ENCODE peak calls at places on chromosomes 12 and 14, in seven cellular contexts. One of them, this sample, is unnamed.

GRCh38 chr14:74176404-74176788 is 62.9 kb upstream of the VSX2 start:
- DNase-seq in CD4-positive, alpha-beta T cell: no peak
- DNase-seq in neural progenitor cell: no peak
- DNase-seq in body of pancreas: no peak
- DNase-seq in PC-9: no peak
- DNase-seq in heart left ventricle: no peak
- DNase-seq in heart right ventricle: no peak
- DNase-seq in this sample: no peak

GRCh38 chr14:102431751-102432150 is 69.0 kb downstream of the TECPR2 start:
- DNase-seq in CD4-positive, alpha-beta T cell: no peak
- DNase-seq in neural progenitor cell: no peak
- DNase-seq in body of pancreas: no peak
- DNase-seq in PC-9: no peak
- DNase-seq in heart left ventricle: no peak
- DNase-seq in heart right ventricle: no peak
- DNase-seq in this sample: no peak

GRCh38 chr12:60112063-60112462 is 516.2 kb downstream of the SLC16A7 start:
- DNase-seq in CD4-positive, alpha-beta T cell: no peak
- DNase-seq in neural progenitor cell: no peak
- DNase-seq in body of pancreas: no peak
- DNase-seq in PC-9: no peak
- DNase-seq in heart left ventricle: no peak
- DNase-seq in heart right ventricle: no peak
- DNase-seq in this sample: no peak

GRCh38 chr12:131209082-131210070 is 255.7 kb downstream of the ADGRD1 start:
- DNase-seq in CD4-positive, alpha-beta T cell: no peak
- DNase-seq in neural progenitor cell: no peak
- DNase-seq in body of pancreas: peak; percentile 4
- DNase-seq in PC-9: no peak
- DNase-seq in heart left ventricle: no peak
- DNase-seq in heart right ventricle: no peak
- DNase-seq in this sample: no peak

GRCh38 chr14:74391479-74391878 is 34.5 kb downstream of the SYNDIG1L start:
- DNase-seq in CD4-positive, alpha-beta T cell: no peak
- DNase-seq in neural progenitor cell: no peak
- DNase-seq in body of pancreas: no peak
- DNase-seq in PC-9: no peak
- DNase-seq in heart left ventricle: no peak
- DNase-seq in heart right ventricle: no peak
- DNase-seq in this sample: no peak

GRCh38 chr12:93151079-93151759 is 222.1 kb upstream of the EEA1 start:
- DNase-seq in CD4-positive, alpha-beta T cell: no peak
- DNase-seq in neural progenitor cell: no peak
- DNase-seq in body of pancreas: no peak
- DNase-seq in PC-9: no peak
- DNase-seq in heart left ventricle: no peak
- DNase-seq in heart right ventricle: no peak
- DNase-seq in this sample: no peak

GRCh38 chr12:123017753-123018152 is 37.3 kb downstream of the ARL6IP4 start:
- DNase-seq in CD4-positive, alpha-beta T cell: no peak
- DNase-seq in neural progenitor cell: no peak
- DNase-seq in body of pancreas: no peak
- DNase-seq in PC-9: no peak
- DNase-seq in heart left ventricle: no peak
- DNase-seq in heart right ventricle: no peak
- DNase-seq in this sample: no peak

GRCh38 chr14:63852271-63852816 is 460 bp upstream of the SYNE2 start:
- DNase-seq in CD4-positive, alpha-beta T cell: no peak
- DNase-seq in neural progenitor cell: no peak
- DNase-seq in body of pancreas: no peak
- DNase-seq in PC-9: no peak
- DNase-seq in heart left ventricle: no peak
- DNase-seq in heart right ventricle: no peak
- DNase-seq in this sample: peak; percentile 4

GRCh38 chr12:95805864-95806669 is 15.5 kb upstream of the NTN4 start:
- DNase-seq in CD4-positive, alpha-beta T cell: no peak
- DNase-seq in neural progenitor cell: no peak
- DNase-seq in body of pancreas: no peak
- DNase-seq in PC-9: peak; percentile 100
- DNase-seq in heart left ventricle: no peak
- DNase-seq in heart right ventricle: no peak
- DNase-seq in this sample: no peak

GRCh38 chr14:76948213-76948947 is 80.1 kb downstream of the IRF2BPL start:
- DNase-seq in CD4-positive, alpha-beta T cell: no peak
- DNase-seq in neural progenitor cell: no peak
- DNase-seq in body of pancreas: peak; percentile 66
- DNase-seq in PC-9: no peak
- DNase-seq in heart left ventricle: peak; percentile 36
- DNase-seq in heart right ventricle: no peak
- DNase-seq in this sample: no peak
- H3K27ac ChIP-seq in CD4-positive, alpha-beta T cell: no peak overlapping the region
- H3K27ac ChIP-seq in neural progenitor cell: no peak overlapping the region
- H3K27ac ChIP-seq in body of pancreas: peak overlapping the region; percentile 88
- H3K27ac ChIP-seq in PC-9: peak overlapping the region; percentile 93
- H3K27ac ChIP-seq in heart left ventricle: peak overlapping the region; percentile 85
- H3K27ac ChIP-seq in heart right ventricle: peak overlapping the region; percentile 84
- H3K27ac ChIP-seq in this sample: peak overlapping the region; percentile 69

DNA sequence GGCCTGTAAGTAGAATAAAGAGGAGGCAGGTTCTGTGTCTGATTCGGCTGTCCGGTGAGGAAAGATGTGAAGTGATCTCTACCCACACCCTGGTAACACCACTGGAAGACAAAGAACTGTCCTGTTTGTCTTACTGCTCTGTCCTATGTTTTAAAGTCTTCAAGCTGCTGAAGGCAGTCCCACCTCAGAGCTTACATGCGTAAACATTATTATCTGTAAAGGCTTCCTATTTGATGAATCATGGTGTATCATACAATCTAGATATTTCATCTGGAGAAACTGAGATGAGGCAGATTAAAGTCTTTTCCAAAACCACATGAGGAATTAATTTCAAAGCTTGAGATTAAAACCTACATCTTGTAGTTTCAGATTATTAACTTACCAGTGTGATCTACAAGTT is 427.6 kb downstream of the ZFP36L1 start:
- DNase-seq in CD4-positive, alpha-beta T cell: no peak
- DNase-seq in neural progenitor cell: no peak
- DNase-seq in body of pancreas: no peak
- DNase-seq in PC-9: peak; percentile 46
- DNase-seq in heart left ventricle: no peak
- DNase-seq in heart right ventricle: no peak
- DNase-seq in this sample: no peak
- H3K27ac ChIP-seq in CD4-positive, alpha-beta T cell: no peak overlapping the region
- H3K27ac ChIP-seq in neural progenitor cell: peak overlapping the region; percentile 98
- H3K27ac ChIP-seq in body of pancreas: no peak overlapping the region
- H3K27ac ChIP-seq in PC-9: peak overlapping the region; percentile 25
- H3K27ac ChIP-seq in heart left ventricle: peak overlapping the region; percentile 65
- H3K27ac ChIP-seq in heart right ventricle: peak overlapping the region; percentile 88
- H3K27ac ChIP-seq in this sample: peak overlapping the region; percentile 83

GRCh38 chr12:124851344-124851743 is 12.3 kb downstream of the SCARB1 start:
- DNase-seq in CD4-positive, alpha-beta T cell: no peak
- DNase-seq in neural progenitor cell: no peak
- DNase-seq in body of pancreas: no peak
- DNase-seq in PC-9: no peak
- DNase-seq in heart left ventricle: no peak
- DNase-seq in heart right ventricle: no peak
- DNase-seq in this sample: no peak
- H3K27ac ChIP-seq in CD4-positive, alpha-beta T cell: no peak overlapping the region
- H3K27ac ChIP-seq in neural progenitor cell: no peak overlapping the region
- H3K27ac ChIP-seq in body of pancreas: no peak overlapping the region
- H3K27ac ChIP-seq in PC-9: no peak overlapping the region
- H3K27ac ChIP-seq in heart left ventricle: no peak overlapping the region
- H3K27ac ChIP-seq in heart right ventricle: no peak overlapping the region
- H3K27ac ChIP-seq in this sample: no peak overlapping the region

GRCh38 chr12:68331500-68331868 is 678 bp downstream of the MDM1 start:
- DNase-seq in CD4-positive, alpha-beta T cell: no peak
- DNase-seq in neural progenitor cell: no peak
- DNase-seq in body of pancreas: no peak
- DNase-seq in PC-9: peak; percentile 44
- DNase-seq in heart left ventricle: no peak
- DNase-seq in heart right ventricle: no peak
- DNase-seq in this sample: no peak

GRCh38 chr12:68334136-68334535 is 2.0 kb upstream of the MDM1 start:
- DNase-seq in CD4-positive, alpha-beta T cell: no peak
- DNase-seq in neural progenitor cell: peak; percentile 36
- DNase-seq in body of pancreas: no peak
- DNase-seq in PC-9: no peak
- DNase-seq in heart left ventricle: peak; percentile 40
- DNase-seq in heart right ventricle: no peak
- DNase-seq in this sample: no peak

GRCh38 chr12:68331869-68332725 is at the start of gene MDM1:
- DNase-seq in CD4-positive, alpha-beta T cell: peak; percentile 93
- DNase-seq in neural progenitor cell: peak; percentile 100
- DNase-seq in body of pancreas: peak; percentile 98
- DNase-seq in PC-9: peak; percentile 94
- DNase-seq in heart left ventricle: peak; percentile 98
- DNase-seq in heart right ventricle: peak; percentile 99
- DNase-seq in this sample: peak; percentile 92

GRCh38 chr12:68335462-68335861 is 3.3 kb upstream of the MDM1 start:
- DNase-seq in CD4-positive, alpha-beta T cell: no peak
- DNase-seq in neural progenitor cell: no peak
- DNase-seq in body of pancreas: no peak
- DNase-seq in PC-9: no peak
- DNase-seq in heart left ventricle: no peak
- DNase-seq in heart right ventricle: no peak
- DNase-seq in this sample: no peak

DNA sequence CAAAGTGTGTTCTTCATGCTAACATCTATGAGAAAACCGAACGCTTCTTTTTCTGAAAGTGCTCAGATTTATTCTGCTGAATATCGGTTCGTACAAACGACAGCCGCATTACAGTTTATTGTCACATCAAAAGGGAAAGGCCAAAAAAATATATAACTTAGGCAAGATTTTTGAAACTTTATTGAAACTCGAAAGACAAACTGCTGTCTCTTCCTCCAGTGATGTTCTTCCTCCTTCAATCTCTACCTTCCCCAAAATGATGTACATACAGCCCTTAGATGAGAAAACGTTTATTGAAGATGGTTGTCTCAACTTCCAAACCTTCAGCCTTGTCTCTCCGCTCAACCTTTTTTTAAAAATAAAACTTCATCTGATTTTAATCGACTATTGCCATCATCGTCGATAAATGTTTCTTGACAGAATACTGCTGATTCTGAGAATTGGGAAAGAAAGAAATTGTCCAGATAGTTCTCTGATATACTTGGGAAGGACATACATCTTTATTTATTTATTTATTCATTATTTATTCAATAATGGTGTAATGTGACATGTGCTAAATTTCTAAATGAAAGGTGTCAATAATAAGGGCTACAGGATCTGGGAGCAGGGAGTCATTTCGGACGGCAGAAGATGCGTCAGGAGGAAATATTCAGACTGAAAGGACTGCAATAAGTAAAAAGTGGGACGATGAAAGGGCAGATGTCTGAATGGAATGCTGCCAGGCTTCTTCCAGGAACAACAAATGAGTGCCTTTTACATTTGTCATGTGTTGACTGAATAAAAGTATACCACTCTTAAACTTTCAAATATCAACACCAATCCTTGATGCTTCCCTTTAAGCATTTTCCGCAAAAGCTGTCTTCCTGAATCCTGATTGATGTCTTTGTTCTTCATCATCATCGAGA is 816 bp upstream of the MDM1 start:
- DNase-seq in CD4-positive, alpha-beta T cell: no peak
- DNase-seq in neural progenitor cell: no peak
- DNase-seq in body of pancreas: no peak
- DNase-seq in PC-9: no peak
- DNase-seq in heart left ventricle: no peak
- DNase-seq in heart right ventricle: no peak
- DNase-seq in this sample: no peak
- H3K27ac ChIP-seq in CD4-positive, alpha-beta T cell: peak overlapping the region; percentile 30
- H3K27ac ChIP-seq in neural progenitor cell: no peak overlapping the region
- H3K27ac ChIP-seq in body of pancreas: no peak overlapping the region
- H3K27ac ChIP-seq in PC-9: no peak overlapping the region
- H3K27ac ChIP-seq in heart left ventricle: peak overlapping the region; percentile 82
- H3K27ac ChIP-seq in heart right ventricle: peak overlapping the region; percentile 82
- H3K27ac ChIP-seq in this sample: peak overlapping the region; percentile 42

GRCh38 chr12:75635606-75636444 is 124.4 kb upstream of the KRR1 start:
- DNase-seq in CD4-positive, alpha-beta T cell: no peak
- DNase-seq in neural progenitor cell: no peak
- DNase-seq in body of pancreas: no peak
- DNase-seq in PC-9: peak; percentile 47
- DNase-seq in heart left ventricle: no peak
- DNase-seq in heart right ventricle: no peak
- DNase-seq in this sample: no peak

GRCh38 chr12:75636607-75637006 is 125.2 kb upstream of the KRR1 start:
- DNase-seq in CD4-positive, alpha-beta T cell: no peak
- DNase-seq in neural progenitor cell: no peak
- DNase-seq in body of pancreas: no peak
- DNase-seq in PC-9: no peak
- DNase-seq in heart left ventricle: no peak
- DNase-seq in heart right ventricle: no peak
- DNase-seq in this sample: no peak

GRCh38 chr12:75633789-75634188 is 122.4 kb upstream of the KRR1 start:
- DNase-seq in CD4-positive, alpha-beta T cell: no peak
- DNase-seq in neural progenitor cell: no peak
- DNase-seq in body of pancreas: no peak
- DNase-seq in PC-9: no peak
- DNase-seq in heart left ventricle: no peak
- DNase-seq in heart right ventricle: no peak
- DNase-seq in this sample: no peak

GRCh38 chr12:75632452-75632851 is 121.0 kb upstream of the KRR1 start:
- DNase-seq in CD4-positive, alpha-beta T cell: no peak
- DNase-seq in neural progenitor cell: peak; percentile 77
- DNase-seq in body of pancreas: no peak
- DNase-seq in PC-9: no peak
- DNase-seq in heart left ventricle: no peak
- DNase-seq in heart right ventricle: no peak
- DNase-seq in this sample: no peak

GRCh38 chr12:75634244-75635222 is 123.1 kb upstream of the KRR1 start:
- DNase-seq in CD4-positive, alpha-beta T cell: no peak
- DNase-seq in neural progenitor cell: no peak
- DNase-seq in body of pancreas: no peak
- DNase-seq in PC-9: no peak
- DNase-seq in heart left ventricle: no peak
- DNase-seq in heart right ventricle: no peak
- DNase-seq in this sample: no peak
- H3K27ac ChIP-seq in CD4-positive, alpha-beta T cell: no peak overlapping the region
- H3K27ac ChIP-seq in neural progenitor cell: peak overlapping the region; percentile 20
- H3K27ac ChIP-seq in body of pancreas: no peak overlapping the region
- H3K27ac ChIP-seq in PC-9: peak overlapping the region; percentile 56
- H3K27ac ChIP-seq in heart left ventricle: no peak overlapping the region
- H3K27ac ChIP-seq in heart right ventricle: no peak overlapping the region
- H3K27ac ChIP-seq in this sample: no peak overlapping the region

GRCh38 chr14:91892918-91893527 is 25.7 kb upstream of the TC2N start:
- DNase-seq in CD4-positive, alpha-beta T cell: no peak
- DNase-seq in neural progenitor cell: peak; percentile 71
- DNase-seq in body of pancreas: no peak
- DNase-seq in PC-9: no peak
- DNase-seq in heart left ventricle: no peak
- DNase-seq in heart right ventricle: no peak
- DNase-seq in this sample: no peak
- H3K27ac ChIP-seq in CD4-positive, alpha-beta T cell: no peak overlapping the region
- H3K27ac ChIP-seq in neural progenitor cell: no peak overlapping the region
- H3K27ac ChIP-seq in body of pancreas: no peak overlapping the region
- H3K27ac ChIP-seq in PC-9: no peak overlapping the region
- H3K27ac ChIP-seq in heart left ventricle: peak overlapping the region; percentile 25
- H3K27ac ChIP-seq in heart right ventricle: no peak overlapping the region
- H3K27ac ChIP-seq in this sample: no peak overlapping the region

GRCh38 chr12:42945927-42946326 is 356.4 kb upstream of the PRICKLE1 start:
- DNase-seq in CD4-positive, alpha-beta T cell: no peak
- DNase-seq in neural progenitor cell: no peak
- DNase-seq in body of pancreas: no peak
- DNase-seq in PC-9: no peak
- DNase-seq in heart left ventricle: no peak
- DNase-seq in heart right ventricle: no peak
- DNase-seq in this sample: no peak
- H3K27ac ChIP-seq in CD4-positive, alpha-beta T cell: no peak overlapping the region
- H3K27ac ChIP-seq in neural progenitor cell: no peak overlapping the region
- H3K27ac ChIP-seq in body of pancreas: no peak overlapping the region
- H3K27ac ChIP-seq in PC-9: no peak overlapping the region
- H3K27ac ChIP-seq in heart left ventricle: no peak overlapping the region
- H3K27ac ChIP-seq in heart right ventricle: no peak overlapping the region
- H3K27ac ChIP-seq in this sample: no peak overlapping the region

This sample was measured in caudate nucleus.